ENCODE peak calls at places on chromosome 13, in ten cellular contexts. J, I, M, U, K, L, X, R, B and A are unnamed samples.

GRCh38 chr13:72651196-72651595 is 76.2 kb downstream of the MZT1 start:
- DNase-seq in M (no peak), R (no peak), U (no peak), K (no peak), I (no peak), J (peak), B (no peak), L (peak), X (no peak), A (no peak)

GRCh38 chr13:105719861-105720260 is 815.6 kb downstream of the EFNB2 start:
- DNase-seq in L (no peak), I (no peak), K (no peak), B (no peak), M (no peak), R (no peak), J (no peak), U (no peak), X (no peak), A (no peak)

GRCh38 chr13:98060282-98060681 is 82.6 kb upstream of the FARP1 start:
- DNase-seq in U (no peak), M (no peak), K (no peak), J (peak), X (no peak), L (no peak), I (no peak), B (no peak), R (no peak), A (no peak)

GRCh38 chr13:34640179-34640929 is 301.7 kb upstream of the NBEA start:
- DNase-seq in K (no peak), X (no peak), M (no peak), I (no peak), L (peak), R (no peak), U (no peak), B (no peak), J (no peak), A (no peak)

GRCh38 chr13:56736966-56737365 is 403.8 kb upstream of the PRR20A start:
- DNase-seq in K (no peak), L (no peak), J (no peak), M (no peak), U (no peak), R (no peak), B (peak), I (no peak), X (no peak), A (no peak)

GRCh38 chr13:114097504-114097892 is 34.9 kb downstream of the RASA3 start:
- DNase-seq in K (no peak), R (no peak), U (no peak), B (no peak), M (no peak), X (no peak), J (no peak), I (no peak), L (no peak), A (no peak)

GRCh38 chr13:37009692-37010091 is 9.1 kb downstream of the EXOSC8 start:
- DNase-seq in K (no peak), B (no peak), I (no peak), X (no peak), R (no peak), M (no peak), L (no peak), U (no peak), J (no peak), A (no peak)

GRCh38 chr13:40776681-40777165 is 5.7 kb upstream of the MRPS31 start:
- DNase-seq in X (peak), J (peak), M (peak), U (peak), K (no peak), L (no peak), I (no peak), B (peak), R (peak), A (peak)

GRCh38 chr13:77751513-77752456 is 54.3 kb downstream of the SLAIN1 start:
- DNase-seq in L (peak), B (peak), M (peak), J (peak), R (no peak), K (peak), U (peak), X (no peak), I (no peak), A (peak)

GRCh38 chr13:94859812-94860210 is 147.5 kb upstream of the SOX21 start:
- DNase-seq in B (no peak), X (no peak), M (no peak), J (no peak), R (no peak), L (no peak), K (no peak), I (no peak), U (no peak), A (no peak)